ENCODE peak calls at places on chromosomes 2 and 18, in eight cellular contexts. F is RWPE1; C is lung; V is PC-3; W is transverse colon; K is CD8-positive, alpha-beta T cell; H is brain microvascular endothelial cell; O is coronary artery. G is an unnamed sample.

GRCh38 chr2:124343827-124344498 is 318.9 kb downstream of the CNTNAP5 start:
- DNase-seq in O (no peak), H (no peak), V (no peak), W (no peak), F (no peak), C (no peak), K (no peak), G (no peak)

GRCh38 chr2:162037028-162037795 is 36.8 kb downstream of the DPP4 start:
- DNase-seq in K (no peak), C (no peak), V (no peak), W (no peak), H (no peak), F (no peak), O (no peak), G (no peak)

GRCh38 chr2:159093496-159093895 is 125.1 kb downstream of the TANC1 start:
- DNase-seq in V (no peak), F (no peak), K (no peak), W (peak; percentile 29), C (no peak), H (no peak), O (no peak), G (no peak)

GRCh38 chr2:96353606-96354095 is 18.1 kb downstream of the NCAPH start:
- DNase-seq in V (no peak), F (no peak), W (no peak), H (peak; percentile 58), O (no peak), K (no peak), C (no peak), G (no peak)

GRCh38 chr18:76410660-76411417 is 84.2 kb downstream of the ZNF516 start:
- DNase-seq in C (no peak), O (peak; percentile 41), W (no peak), F (no peak), K (no peak), H (no peak), V (no peak), G (no peak)

GRCh38 chr2:48674933-48675332 is 57.3 kb downstream of the GTF2A1L start:
- DNase-seq in W (no peak), F (no peak), O (no peak), H (no peak), K (no peak), V (no peak), C (no peak), G (no peak)

GRCh38 chr2:174142290-174142689 is 106.0 kb downstream of the OLA1 start:
- DNase-seq in V (no peak), H (no peak), C (no peak), F (no peak), K (no peak), W (no peak), O (no peak), G (no peak)

GRCh38 chr2:153101187-153101586 is 377.4 kb downstream of the RPRM start:
- DNase-seq in K (no peak), C (no peak), H (no peak), V (no peak), W (no peak), O (no peak), F (no peak), G (no peak)

GRCh38 chr2:144237845-144238637 is 281.9 kb downstream of the ZEB2 start:
- DNase-seq in H (no peak), V (no peak), K (no peak), W (no peak), C (no peak), O (no peak), F (no peak), G (no peak)

GRCh38 chr2:162344617-162344950 is 652 bp downstream of the GCA start:
- DNase-seq in V (peak; percentile 14), F (peak; percentile 11), K (no peak), W (peak; percentile 16), H (peak; percentile 5), O (no peak), C (no peak), G (no peak)

GRCh38 chr18:61322265-61322873 is 10.9 kb upstream of the CDH20 start:
- DNase-seq in C (no peak), F (peak; percentile 20), W (peak; percentile 64), O (no peak), K (no peak), H (peak; percentile 64), V (peak; percentile 66), G (peak; percentile 84)

GRCh38 chr2:16908671-16909070 is 243.0 kb upstream of the CYRIA start:
- DNase-seq in F (peak; percentile 61), K (no peak), H (no peak), V (peak; percentile 19), O (no peak), W (no peak), C (no peak), G (no peak)

GRCh38 chr2:145631561-145631960 is 1111.6 kb upstream of the ZEB2 start:
- DNase-seq in K (no peak), F (no peak), C (no peak), O (no peak), V (peak; percentile 24), W (no peak), H (no peak), G (no peak)

GRCh38 chr2:224023188-224023587 is 15.9 kb downstream of the SERPINE2 start:
- DNase-seq in W (no peak), H (peak; percentile 47), F (peak; percentile 18), O (no peak), C (no peak), V (peak; percentile 77), K (no peak), G (no peak)

GRCh38 chr2:105674406-105674805 is 70.3 kb upstream of the NCK2 start:
- DNase-seq in C (no peak), H (no peak), V (no peak), F (no peak), W (no peak), K (no peak), O (no peak), G (no peak)

GRCh38 chr2:3633089-3633981 is 24.7 kb upstream of the ALLC start:
- DNase-seq in W (peak; percentile 5), O (peak; percentile 58), H (no peak), C (no peak), K (peak; percentile 6), F (peak; percentile 85), V (peak; percentile 9), G (no peak)

GRCh38 chr2:234450431-234451095 is 46.3 kb downstream of the ARL4C start:
- DNase-seq in W (no peak), F (no peak), H (no peak), O (no peak), C (no peak), K (no peak), V (no peak), G (no peak)

GRCh38 chr2:133652407-133652806 is 84.1 kb upstream of the NCKAP5 start:
- DNase-seq in W (no peak), K (no peak), H (no peak), F (no peak), O (no peak), V (no peak), C (no peak), G (no peak)

GRCh38 chr2:241774419-241775222 is 2.0 kb upstream of the GAL3ST2 start:
- DNase-seq in F (peak; percentile 60), O (peak; percentile 71), C (peak; percentile 27), K (peak; percentile 4), V (peak; percentile 38), H (peak; percentile 73), W (peak; percentile 79), G (no peak)

GRCh38 chr2:223576873-223577272 is 25.3 kb downstream of the SCG2 start:
- DNase-seq in W (no peak), V (no peak), H (peak; percentile 98), C (no peak), F (peak; percentile 52), O (no peak), K (no peak), G (no peak)

GRCh38 chr2:189585357-189585756 is 4.8 kb upstream of the SLC40A1 start:
- DNase-seq in H (no peak), C (no peak), F (no peak), K (no peak), W (no peak), V (no peak), O (no peak), G (no peak)

GRCh38 chr18:12773369-12773768 is 70.5 kb downstream of the PSMG2 start:
- DNase-seq in W (no peak), O (peak; percentile 4), C (no peak), H (no peak), V (no peak), K (no peak), F (no peak), G (no peak)
- H3K27ac ChIP-seq in W (no peak overlapping the region), O (no peak overlapping the region), C (no peak overlapping the region), H (no peak overlapping the region), V (no peak overlapping the region), K (no peak overlapping the region), F (no peak overlapping the region), G (no peak overlapping the region)

GRCh38 chr18:63040788-63041410 is 278.7 kb downstream of the BCL2 start:
- DNase-seq in V (no peak), W (no peak), C (no peak), K (no peak), F (no peak), O (no peak), H (no peak), G (no peak)
- H3K27ac ChIP-seq in V (no peak overlapping the region), W (no peak overlapping the region), C (no peak overlapping the region), K (no peak overlapping the region), F (no peak overlapping the region), O (no peak overlapping the region), H (no peak overlapping the region), G (no peak overlapping the region)

GRCh38 chr2:206192157-206192556 is 32.5 kb downstream of the EEF1B2 start:
- DNase-seq in F (no peak), C (no peak), V (no peak), H (no peak), K (no peak), W (no peak), O (no peak), G (no peak)

GRCh38 chr2:206193643-206194382 is 34.1 kb downstream of the EEF1B2 start:
- DNase-seq in K (no peak), H (no peak), V (no peak), C (no peak), O (no peak), F (no peak), W (no peak), G (no peak)

DNA sequence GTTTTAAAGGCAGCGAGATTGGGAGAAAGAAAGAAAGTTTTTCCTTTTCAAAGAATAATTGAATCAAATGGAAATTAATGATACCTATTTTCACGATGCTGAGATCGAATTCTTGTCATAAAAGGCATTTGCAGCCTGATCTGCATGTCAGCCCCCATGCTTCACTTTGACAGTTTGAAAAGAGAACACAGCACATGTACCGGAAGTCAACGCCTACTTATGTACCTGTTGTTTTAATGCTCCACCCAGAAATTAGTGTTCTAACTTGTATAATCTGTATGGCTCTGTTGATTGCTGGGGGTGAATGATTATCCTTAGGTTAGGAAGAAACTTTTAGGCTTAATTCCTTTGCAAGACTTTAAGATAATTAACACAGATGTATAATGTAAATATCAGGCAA is 31.0 kb downstream of the EEF1B2 start:
- DNase-seq in F (no peak), W (no peak), C (no peak), K (no peak), H (no peak), O (no peak), V (no peak), G (no peak)
- H3K27ac ChIP-seq in F (no peak overlapping the region), W (no peak overlapping the region), C (no peak overlapping the region), K (no peak overlapping the region), H (no peak overlapping the region), O (no peak overlapping the region), V (no peak overlapping the region), G (no peak overlapping the region)

DNA sequence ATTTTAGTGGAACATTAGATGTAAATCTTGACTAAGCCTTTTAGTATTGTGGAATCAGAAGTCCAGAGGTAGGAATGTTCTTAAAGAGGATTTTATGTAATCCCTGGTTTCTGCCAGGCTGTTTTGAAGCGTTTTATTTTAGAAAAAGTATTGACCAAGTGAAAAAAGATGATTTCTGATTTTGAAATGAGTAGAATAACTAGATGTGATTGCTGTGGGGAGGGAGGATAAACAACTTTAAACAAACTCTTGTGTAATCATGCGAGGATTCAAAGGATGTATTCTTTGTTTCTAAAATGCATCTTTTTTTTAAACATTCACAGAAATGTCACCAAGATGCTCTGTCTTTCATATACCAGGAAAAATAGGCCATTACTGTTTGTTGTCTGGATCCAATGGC is 53.9 kb downstream of the PHLPP1 start:
- DNase-seq in F (no peak), C (no peak), H (no peak), K (no peak), O (no peak), V (no peak), W (no peak), G (no peak)
- H3K27ac ChIP-seq in F (no peak overlapping the region), C (no peak overlapping the region), H (no peak overlapping the region), K (no peak overlapping the region), O (no peak overlapping the region), V (peak overlapping the region; percentile 84), W (no peak overlapping the region), G (no peak overlapping the region)

G was measured in substantia nigra.